ENCODE peak calls at places on chromosome X, in six cellular contexts. V, J, A, P, C and L are unnamed samples.

GRCh38 chrX:111348363-111348927 is 63.5 kb downstream of the DCX start:
- DNase-seq in V (no peak), J (peak), A (no peak), P (peak), C (no peak), L (no peak)

GRCh38 chrX:136321532-136321931 is 20.8 kb downstream of the ADGRG4 start:
- DNase-seq in V (no peak), J (no peak), A (no peak), P (no peak), C (no peak), L (no peak)

GRCh38 chrX:22310779-22311178 is 38.1 kb downstream of the CBLL2 start:
- DNase-seq in V (no peak), J (no peak), A (no peak), P (no peak), C (no peak), L (no peak)

GRCh38 chrX:154419688-154420401 is 8.5 kb downstream of the TAFAZZIN start:
- DNase-seq in V (no peak), J (peak), A (no peak), P (no peak), C (no peak), L (no peak)

GRCh38 chrX:46573896-46574336 is 351 bp downstream of the CHST7 start:
- DNase-seq in V (no peak), J (peak), A (peak), P (peak), C (peak), L (no peak)

GRCh38 chrX:153554519-153555167 is 37.2 kb downstream of the ATP2B3 start:
- DNase-seq in V (no peak), J (peak), A (peak), P (peak), C (peak), L (no peak)

GRCh38 chrX:110123331-110123782 is 120.4 kb downstream of the TMEM164 start:
- DNase-seq in V (no peak), J (no peak), A (no peak), P (no peak), C (no peak), L (no peak)

GRCh38 chrX:63421411-63421810 is 70.3 kb upstream of the SPIN4 start:
- DNase-seq in V (no peak), J (no peak), A (no peak), P (no peak), C (no peak), L (no peak)

GRCh38 chrX:3712870-3713224 is 602 bp downstream of the PRKX start:
- DNase-seq in V (no peak), J (no peak), A (no peak), P (no peak), C (peak), L (no peak)

GRCh38 chrX:7120578-7121219 is 26.8 kb upstream of the STS start:
- DNase-seq in V (no peak), J (peak), A (no peak), P (no peak), C (no peak), L (no peak)

GRCh38 chrX:49919617-49920016 is 2.8 kb upstream of the CLCN5 start:
- DNase-seq in V (no peak), J (no peak), A (peak), P (peak), C (peak), L (no peak)

GRCh38 chrX:45070116-45071007 is 130.3 kb downstream of the DIPK2B start:
- DNase-seq in V (peak), J (no peak), A (peak), P (no peak), C (peak), L (no peak)

GRCh38 chrX:2967998-2968909 is 38.1 kb upstream of the ARSH start:
- DNase-seq in V (no peak), J (no peak), A (no peak), P (peak), C (no peak), L (no peak)

GRCh38 chrX:49876750-49877149 is 2.5 kb upstream of the USP27X start:
- DNase-seq in V (no peak), J (peak), A (peak), P (peak), C (no peak), L (no peak)

GRCh38 chrX:10130354-10130753 is 26.4 kb upstream of the CLCN4 start:
- DNase-seq in V (no peak), J (no peak), A (no peak), P (no peak), C (no peak), L (no peak)

GRCh38 chrX:13967636-13968035 is 62.1 kb downstream of the GEMIN8 start:
- DNase-seq in V (no peak), J (no peak), A (no peak), P (no peak), C (no peak), L (no peak)

GRCh38 chrX:72526534-72527508 is 45.8 kb downstream of the HDAC8 start:
- DNase-seq in V (no peak), J (no peak), A (no peak), P (no peak), C (no peak), L (no peak)

GRCh38 chrX:41512394-41512793 is 65.3 kb downstream of the NYX start:
- DNase-seq in V (no peak), J (no peak), A (no peak), P (no peak), C (no peak), L (no peak)

GRCh38 chrX:155877288-155877687 is 3.9 kb upstream of the VAMP7 start:
- DNase-seq in V (no peak), J (no peak), A (no peak), P (no peak), C (no peak), L (no peak)

GRCh38 chrX:49664824-49665223 is 31.0 kb downstream of the PAGE1 start:
- DNase-seq in V (no peak), J (no peak), A (no peak), P (no peak), C (no peak), L (no peak)

GRCh38 chrX:9595131-9595530 is 130.3 kb downstream of the TBL1X start:
- DNase-seq in V (no peak), J (no peak), A (peak), P (no peak), C (no peak), L (no peak)